ENCODE peak calls at places on chromosomes 13 and 19, in ten cellular contexts. U, Z, R, F, D, J, B, L, K and I are unnamed samples.
A peak's percentile ranks its signal among the peaks of the same experiment; 100 is the strongest.

GRCh38 chr13:35649162-35649561 is 172.7 kb upstream of the MAB21L1 start:
- DNase-seq in U (no peak), Z (peak; percentile 22), R (no peak), F (no peak), D (no peak), J (no peak), B (no peak), L (no peak), K (no peak), I (no peak)

GRCh38 chr13:31882794-31883193 is 143.5 kb downstream of the RXFP2 start:
- DNase-seq in U (no peak), Z (no peak), R (no peak), F (no peak), D (no peak), J (no peak), B (no peak), L (no peak), K (no peak), I (no peak)

GRCh38 chr13:83831796-83832195 is 50.5 kb downstream of the SLITRK1 start:
- DNase-seq in U (no peak), Z (no peak), R (no peak), F (peak; percentile 47), D (no peak), J (no peak), B (no peak), L (no peak), K (no peak), I (no peak)

GRCh38 chr13:35573639-35574038 is 97.2 kb upstream of the MAB21L1 start:
- DNase-seq in U (no peak), Z (no peak), R (no peak), F (no peak), D (no peak), J (no peak), B (no peak), L (no peak), K (no peak), I (no peak)

GRCh38 chr13:46595918-46596315 is 42.9 kb downstream of the LRCH1 start:
- DNase-seq in U (no peak), Z (no peak), R (no peak), F (no peak), D (no peak), J (no peak), B (no peak), L (no peak), K (no peak), I (no peak)

GRCh38 chr13:49657241-49657641 is 28.9 kb downstream of the ARL11 start:
- DNase-seq in U (no peak), Z (no peak), R (no peak), F (no peak), D (no peak), J (no peak), B (no peak), L (no peak), K (no peak), I (no peak)

GRCh38 chr13:75702476-75702875 is 66.3 kb downstream of the LMO7 start:
- DNase-seq in U (no peak), Z (no peak), R (no peak), F (no peak), D (no peak), J (no peak), B (no peak), L (no peak), K (no peak), I (no peak)

GRCh38 chr19:48678201-48678600 is 5.4 kb upstream of the NTN5 start:
- DNase-seq in U (no peak), Z (no peak), R (no peak), F (no peak), D (no peak), J (no peak), B (no peak), L (no peak), K (no peak), I (no peak)

GRCh38 chr19:51091126-51091525 is 8.4 kb upstream of the KLK14 start:
- DNase-seq in U (no peak), Z (no peak), R (no peak), F (no peak), D (no peak), J (no peak), B (no peak), L (no peak), K (no peak), I (no peak)

GRCh38 chr13:72804301-72804700 is 22.4 kb downstream of the PIBF1 start:
- DNase-seq in U (no peak), Z (no peak), R (no peak), F (no peak), D (no peak), J (no peak), B (no peak), L (no peak), K (no peak), I (no peak)

GRCh38 chr13:113860051-113860471 is 3.8 kb downstream of the GAS6 start:
- DNase-seq in U (no peak), Z (no peak), R (no peak), F (no peak), D (no peak), J (no peak), B (no peak), L (no peak), K (no peak), I (no peak)

GRCh38 chr13:44176173-44176572 is 197.5 kb upstream of the SERP2 start:
- DNase-seq in U (no peak), Z (no peak), R (no peak), F (no peak), D (no peak), J (no peak), B (no peak), L (no peak), K (no peak), I (no peak)

GRCh38 chr19:38812841-38813320 is at the start of gene LGALS4:
- DNase-seq in U (no peak), Z (no peak), R (no peak), F (no peak), D (no peak), J (no peak), B (no peak), L (no peak), K (no peak), I (no peak)

GRCh38 chr19:28615546-28615916 is 597.4 kb downstream of the UQCRFS1 start:
- DNase-seq in U (no peak), Z (no peak), R (no peak), F (no peak), D (no peak), J (no peak), B (no peak), L (no peak), K (no peak), I (no peak)

GRCh38 chr13:38733146-38733545 is 46.3 kb downstream of the FREM2 start:
- DNase-seq in U (no peak), Z (no peak), R (no peak), F (no peak), D (no peak), J (no peak), B (no peak), L (no peak), K (no peak), I (no peak)

GRCh38 chr19:39156230-39156890 is 30.8 kb downstream of the PAK4 start:
- DNase-seq in U (no peak), Z (peak; percentile 10), R (no peak), F (peak; percentile 25), D (no peak), J (no peak), B (no peak), L (no peak), K (no peak), I (no peak)

GRCh38 chr19:19444694-19445155 is 39.2 kb downstream of the GATAD2A start:
- DNase-seq in U (no peak), Z (no peak), R (no peak), F (peak; percentile 33), D (peak; percentile 15), J (no peak), B (peak; percentile 56), L (no peak), K (no peak), I (no peak)

GRCh38 chr13:39353988-39354387 is 249.0 kb downstream of the LHFPL6 start:
- DNase-seq in U (no peak), Z (peak; percentile 79), R (no peak), F (no peak), D (no peak), J (no peak), B (no peak), L (peak; percentile 53), K (no peak), I (no peak)

GRCh38 chr19:23515551-23515950 is 120.3 kb upstream of the ZNF91 start:
- DNase-seq in U (no peak), Z (no peak), R (no peak), F (no peak), D (no peak), J (no peak), B (no peak), L (no peak), K (no peak), I (no peak)

GRCh38 chr19:6433663-6434062 is at the start of gene SLC25A41:
- DNase-seq in U (no peak), Z (no peak), R (no peak), F (no peak), D (no peak), J (no peak), B (no peak), L (no peak), K (no peak), I (no peak)

GRCh38 chr13:113449693-113450347 is 3.5 kb downstream of the ADPRHL1 start:
- DNase-seq in U (no peak), Z (no peak), R (no peak), F (no peak), D (no peak), J (no peak), B (no peak), L (no peak), K (no peak), I (no peak)

GRCh38 chr13:55627221-55627620 is 1513.5 kb upstream of the PRR20A start:
- DNase-seq in U (no peak), Z (no peak), R (no peak), F (no peak), D (no peak), J (no peak), B (no peak), L (no peak), K (no peak), I (no peak)

GRCh38 chr13:70604448-70604847 is 496.2 kb upstream of the KLHL1 start:
- DNase-seq in U (no peak), Z (no peak), R (no peak), F (no peak), D (no peak), J (peak; percentile 45), B (no peak), L (no peak), K (no peak), I (no peak)

GRCh38 chr13:111551421-111551820 is 231.0 kb downstream of the TEX29 start:
- DNase-seq in U (no peak), Z (no peak), R (no peak), F (no peak), D (no peak), J (no peak), B (no peak), L (no peak), K (no peak), I (no peak)

GRCh38 chr13:29743229-29743786 is 107.1 kb downstream of the UBL3 start:
- DNase-seq in U (no peak), Z (no peak), R (no peak), F (no peak), D (no peak), J (no peak), B (no peak), L (no peak), K (no peak), I (peak; percentile 37)

GRCh38 chr13:51688937-51689336 is 104.7 kb downstream of the WDFY2 start:
- DNase-seq in U (no peak), Z (no peak), R (no peak), F (no peak), D (no peak), J (no peak), B (no peak), L (no peak), K (no peak), I (no peak)

GRCh38 chr13:82412749-82413148 is 1469.5 kb downstream of the SLITRK1 start:
- DNase-seq in U (no peak), Z (no peak), R (no peak), F (no peak), D (no peak), J (peak; percentile 19), B (no peak), L (no peak), K (no peak), I (no peak)

GRCh38 chr13:114012921-114013320 is 39.0 kb upstream of the C13orf46 start:
- DNase-seq in U (no peak), Z (no peak), R (no peak), F (no peak), D (no peak), J (no peak), B (no peak), L (no peak), K (no peak), I (no peak)